ENCODE peak calls at places on chromosomes 13 and 19, in eight cellular contexts. K is GM23248, I is tibial artery, Z is left ventricle myocardium inferior, B is heart right ventricle, O is pancreas, S is testis, W is thyroid gland. J is an unnamed sample. For H3K27me3 and H3K9me3, the result is how much of the 10 kb centered on the place peaks cover.

GRCh38 chr19:2567580-2567979 is 91.7 kb downstream of the GADD45B start:
- DNase-seq in K (peak), I (peak), Z (peak), B (peak), O (no peak), S (peak), W (no peak), J (no peak)

GRCh38 chr19:38061294-38061693 is 154.3 kb downstream of the SIPA1L3 start:
- DNase-seq in K (peak), I (no peak), Z (no peak), B (no peak), O (no peak), S (no peak), W (no peak), J (no peak)

GRCh38 chr13:99985886-99986527 is 4.4 kb downstream of the ZIC2 start:
- DNase-seq in K (no peak), I (no peak), Z (no peak), B (no peak), O (no peak), S (no peak), W (no peak), J (no peak)

GRCh38 chr13:30429721-30430694 is 7.7 kb downstream of the UBE2L5 start:
- DNase-seq in K (peak), I (no peak), Z (no peak), B (no peak), O (no peak), S (no peak), W (no peak), J (no peak)

GRCh38 chr13:77323858-77324257 is 3.0 kb downstream of the MYCBP2 start:
- DNase-seq in K (no peak), I (no peak), Z (no peak), B (no peak), O (no peak), S (no peak), W (no peak), J (no peak)

GRCh38 chr19:6528544-6529121 is 2.2 kb upstream of the TNFSF9 start:
- DNase-seq in K (peak), I (peak), Z (peak), B (peak), O (no peak), S (peak), W (no peak), J (no peak)

GRCh38 chr19:44637390-44637764 is 6.3 kb upstream of the PVR start:
- DNase-seq in K (no peak), I (no peak), Z (no peak), B (no peak), O (no peak), S (no peak), W (no peak), J (no peak)

GRCh38 chr19:44663996-44664395 is 7.3 kb upstream of the CEACAM19 start:
- DNase-seq in K (no peak), I (no peak), Z (no peak), B (no peak), O (no peak), S (no peak), W (no peak), J (no peak)

GRCh38 chr19:34096020-34096915 is 76.0 kb upstream of the LSM14A start:
- DNase-seq in K (peak), I (no peak), Z (no peak), B (no peak), O (no peak), S (no peak), W (no peak), J (no peak)

GRCh38 chr19:42066075-42066754 is 3.8 kb downstream of the GRIK5 start:
- DNase-seq in K (peak), I (no peak), Z (no peak), B (no peak), O (no peak), S (peak), W (no peak), J (no peak)

GRCh38 chr19:38851622-38852230 is 1.9 kb upstream of the HNRNPL start:
- DNase-seq in K (peak), I (peak), Z (peak), B (peak), O (peak), S (peak), W (peak), J (peak)

GRCh38 chr19:7272856-7273578 is 21.2 kb downstream of the INSR start:
- DNase-seq in K (peak), I (no peak), Z (no peak), B (no peak), O (no peak), S (no peak), W (no peak), J (no peak)

GRCh38 chr13:98142427-98143156 is at the start of gene FARP1:
- DNase-seq in K (peak), I (peak), Z (peak), B (peak), O (peak), S (peak), W (peak), J (no peak)

GRCh38 chr13:113802761-113803160 is 43.7 kb downstream of the TMEM255B start:
- DNase-seq in K (no peak), I (no peak), Z (no peak), B (no peak), O (no peak), S (no peak), W (no peak), J (no peak)

GRCh38 chr13:113804017-113804702 is 45.1 kb downstream of the TMEM255B start:
- DNase-seq in K (no peak), I (no peak), Z (no peak), B (no peak), O (no peak), S (no peak), W (no peak), J (no peak)

GRCh38 chr13:113804703-113805430 is 45.8 kb downstream of the TMEM255B start:
- DNase-seq in K (no peak), I (no peak), Z (peak), B (no peak), O (no peak), S (peak), W (no peak), J (no peak)

GRCh38 chr13:113802090-113802531 is 43.1 kb downstream of the TMEM255B start:
- DNase-seq in K (peak), I (peak), Z (peak), B (peak), O (no peak), S (peak), W (no peak), J (no peak)

GRCh38 chr13:113803409-113804016 is 44.5 kb downstream of the TMEM255B start:
- DNase-seq in K (no peak), I (no peak), Z (no peak), B (no peak), O (no peak), S (no peak), W (no peak), J (no peak)
- H3K27me3 ChIP-seq in K (under half), I (under half), Z (under half), B (under half), O (under half), S (under half), W (under half), J (under half)

DNA sequence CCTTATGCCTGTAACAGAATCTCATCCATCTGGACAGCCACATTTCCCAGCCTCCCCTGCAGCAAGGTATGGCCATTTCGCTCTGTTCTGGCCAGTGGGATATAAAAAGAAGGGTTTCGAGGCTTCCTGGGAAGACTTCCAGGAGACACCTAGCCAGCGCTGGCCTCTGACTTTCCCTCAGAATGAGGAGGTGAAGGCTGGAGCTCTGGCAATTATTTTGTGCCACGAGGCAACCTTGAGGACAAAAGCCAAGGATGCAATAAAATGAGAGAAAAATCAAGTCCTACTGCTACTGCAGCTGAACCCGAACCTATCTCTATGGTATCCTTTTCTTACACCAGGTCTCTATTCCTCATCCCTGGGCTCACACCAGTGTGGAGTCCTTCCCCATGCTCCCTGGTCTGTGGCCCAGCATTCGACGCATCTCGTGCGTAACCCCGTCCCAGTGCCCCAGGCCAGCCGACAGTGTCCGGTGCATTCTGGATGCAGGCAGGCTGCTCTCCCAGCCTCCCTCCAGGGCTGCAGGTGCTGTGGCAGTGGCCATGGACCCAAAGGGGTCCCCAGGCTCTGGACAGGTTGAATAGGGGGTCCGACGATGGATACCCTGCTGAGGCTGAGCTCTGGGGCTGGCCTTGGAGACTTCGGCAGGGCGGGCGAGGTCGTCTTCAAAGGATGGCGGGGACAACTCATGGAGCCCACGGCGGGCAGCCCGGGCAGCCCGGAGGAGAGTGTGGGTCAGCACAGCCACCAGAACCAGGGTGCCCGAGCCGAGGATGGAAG is 12.2 kb downstream of the TMEM221 start:
- DNase-seq in K (no peak), I (no peak), Z (no peak), B (no peak), O (no peak), S (no peak), W (no peak), J (no peak)
- H3K27ac ChIP-seq in K (no peak), I (no peak), Z (no peak), B (no peak), O (no peak), S (no peak), W (no peak), J (no peak)

DNA sequence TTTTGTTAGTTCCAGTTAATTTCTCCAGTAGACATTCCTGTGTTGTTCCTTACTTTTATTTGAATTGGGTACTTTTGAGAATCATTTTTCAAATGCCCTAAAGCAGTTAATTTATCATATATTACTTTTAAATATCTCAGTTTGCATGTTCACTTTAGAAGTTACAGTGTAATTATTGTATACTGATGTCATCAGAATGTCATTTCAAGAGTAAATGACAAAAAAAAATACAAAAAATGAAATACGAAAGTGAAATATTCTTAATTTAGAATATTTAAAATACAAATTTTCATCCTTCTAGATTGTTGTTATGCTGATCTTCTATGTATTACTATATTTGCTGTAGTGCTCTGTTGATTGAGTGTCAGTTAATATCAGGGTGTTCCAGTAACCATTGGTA is 114.2 kb downstream of the PAN3 start:
- DNase-seq in K (no peak), I (no peak), Z (no peak), B (no peak), O (no peak), S (no peak), W (no peak), J (no peak)
- H3K9me3 ChIP-seq in K (under half), I (under half), Z (under half), B (under half), O (under half), S (under half), W (under half), J (under half)

GRCh38 chr19:33067121-33067520 is 2.4 kb upstream of the RHPN2 start:
- DNase-seq in K (no peak), I (no peak), Z (no peak), B (no peak), O (no peak), S (no peak), W (no peak), J (no peak)

GRCh38 chr19:33063356-33064116 is 1.2 kb downstream of the RHPN2 start:
- DNase-seq in K (no peak), I (no peak), Z (no peak), B (no peak), O (peak), S (no peak), W (peak), J (no peak)

GRCh38 chr19:33064117-33064777 is 441 bp downstream of the RHPN2 start:
- DNase-seq in K (peak), I (no peak), Z (no peak), B (peak), O (peak), S (no peak), W (peak), J (no peak)

GRCh38 chr19:33064778-33065550 is at the start of gene RHPN2:
- DNase-seq in K (peak), I (no peak), Z (peak), B (peak), O (peak), S (peak), W (peak), J (no peak)

DNA sequence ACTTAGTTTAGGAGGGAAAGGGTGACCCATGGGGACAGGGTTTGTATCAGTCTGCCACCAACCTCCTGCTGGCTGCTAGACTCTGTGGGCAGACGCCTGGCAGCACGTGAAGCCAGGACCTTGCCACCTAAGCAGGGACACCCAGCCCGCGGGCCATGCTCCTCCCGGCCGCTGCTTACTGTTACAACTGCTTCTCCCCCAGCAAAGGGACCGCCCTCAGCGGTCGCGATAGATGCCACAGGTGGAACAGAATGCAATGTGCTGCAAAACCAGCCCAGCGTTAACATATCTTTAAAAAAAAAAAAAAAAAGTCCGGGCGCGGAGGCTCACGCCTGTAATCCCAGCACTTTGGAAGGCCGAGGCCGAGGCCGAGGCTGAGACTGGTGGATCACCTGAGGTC is 1.9 kb upstream of the RHPN2 start:
- DNase-seq in K (no peak), I (no peak), Z (no peak), B (no peak), O (no peak), S (no peak), W (peak), J (no peak)
- H3K27me3 ChIP-seq in K (under half), I (under half), Z (under half), B (under half), O (under half), S (under half), W (under half), J (under half)

GRCh38 chr13:63408227-63409202 is 1992.9 kb upstream of the PCDH20 start:
- DNase-seq in K (no peak), I (no peak), Z (no peak), B (no peak), O (no peak), S (no peak), W (no peak), J (no peak)
- H3K27ac ChIP-seq in K (no peak), I (no peak), Z (no peak), B (no peak), O (no peak), S (no peak), W (no peak), J (no peak)

GRCh38 chr19:12200020-12200419 is 37.1 kb downstream of the ZNF136 start:
- DNase-seq in K (no peak), I (no peak), Z (no peak), B (no peak), O (no peak), S (no peak), W (peak), J (no peak)
- H3K9me3 ChIP-seq in K (under half), I (under half), Z (under half), B (under half), O (under half), S (under half), W (under half), J (under half)

J was measured in CD4-positive, alpha-beta T cell.